ENCODE peak calls at places on chromosomes 16 and 17, in five cellular contexts. V, O, M, E and X are unnamed samples.

GRCh38 chr17:61135782-61136181 is 263.9 kb upstream of the TBX2 start:
- DNase-seq in O (no peak), V (no peak), E (no peak), M (no peak), X (no peak)

GRCh38 chr16:89167425-89167941 is 4.1 kb upstream of the CDH15 start:
- DNase-seq in V (peak; percentile 78), M (peak; percentile 59), E (peak; percentile 86), O (peak; percentile 52), X (no peak)

GRCh38 chr16:72247821-72248253 is 75.9 kb upstream of the PMFBP1 start:
- DNase-seq in E (no peak), M (peak; percentile 29), V (peak; percentile 38), O (peak; percentile 62), X (no peak)

GRCh38 chr17:80861360-80861861 is 130.2 kb upstream of the CHMP6 start:
- DNase-seq in M (no peak), E (no peak), V (peak; percentile 24), O (no peak), X (no peak)

GRCh38 chr17:39001703-39002637 is 34.8 kb upstream of the FBXO47 start:
- DNase-seq in O (peak; percentile 40), M (peak; percentile 13), E (peak; percentile 19), V (peak; percentile 47), X (peak; percentile 93)

GRCh38 chr16:21650517-21650916 is 1.9 kb downstream of the IGSF6 start:
- DNase-seq in O (no peak), M (no peak), E (no peak), V (no peak), X (no peak)

GRCh38 chr17:31216053-31216751 is 80.8 kb downstream of the OMG start:
- DNase-seq in M (peak; percentile 92), O (peak; percentile 34), E (peak; percentile 58), V (peak; percentile 89), X (no peak)

GRCh38 chr16:15961060-15961511 is 11.7 kb downstream of the ABCC1 start:
- DNase-seq in O (no peak), V (peak; percentile 47), M (peak; percentile 68), E (no peak), X (no peak)

GRCh38 chr16:19781196-19781595 is 63.1 kb downstream of the IQCK start:
- DNase-seq in O (no peak), V (no peak), E (no peak), M (peak; percentile 18), X (no peak)

GRCh38 chr16:27326738-27327585 is 13.2 kb downstream of the IL4R start:
- DNase-seq in E (peak; percentile 98), V (peak; percentile 98), O (peak; percentile 80), M (peak; percentile 97), X (peak; percentile 98)

GRCh38 chr17:21674242-21674731 is 18.0 kb upstream of the KCNJ18 start:
- DNase-seq in O (no peak), M (no peak), E (no peak), V (no peak), X (no peak)

DNA sequence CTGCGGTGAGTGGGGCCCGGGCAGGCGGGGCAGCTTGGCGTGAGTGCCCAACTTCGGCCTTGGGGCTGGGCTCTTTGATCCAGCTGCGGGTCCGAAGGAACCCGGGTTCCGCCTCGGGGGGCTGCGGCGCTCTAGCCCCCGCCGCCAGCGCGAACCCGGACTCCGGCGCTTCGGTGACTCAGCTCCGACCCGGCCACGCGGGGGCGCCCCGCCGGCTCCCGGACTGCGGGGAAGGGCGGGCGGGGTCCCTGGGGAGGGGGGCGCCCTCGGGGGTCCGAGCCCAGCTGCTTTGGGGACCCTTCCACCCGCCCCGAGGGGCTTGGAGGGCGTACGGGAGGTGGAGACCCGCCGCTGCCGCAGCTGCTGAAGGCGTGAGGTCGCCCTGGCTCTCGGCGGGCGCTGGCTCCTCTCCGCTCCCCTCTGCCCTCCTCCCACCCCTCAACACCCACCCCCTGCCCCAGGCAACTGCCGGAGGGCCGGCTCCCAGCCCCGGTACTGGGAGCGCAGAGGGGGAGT is 461 bp downstream of the CPNE2 start:
- DNase-seq in V (no peak), E (peak; percentile 51), M (no peak), O (peak; percentile 50), X (no peak)
- H3K27ac ChIP-seq in V (no peak overlapping the region), E (peak overlapping the region; percentile 68), M (peak overlapping the region; percentile 52), O (peak overlapping the region; percentile 66), X (peak overlapping the region; percentile 88)

GRCh38 chr17:78133971-78134898 is 3.7 kb downstream of the TMC8 start:
- DNase-seq in V (peak; percentile 37), O (no peak), M (peak; percentile 12), E (peak; percentile 70), X (no peak)
- H3K4me3 ChIP-seq in V (no peak overlapping the region), O (no peak overlapping the region), M (no peak overlapping the region), E (no peak overlapping the region), X (no peak overlapping the region)

GRCh38 chr16:55048745-55049144 is 118.1 kb downstream of the IRX5 start:
- DNase-seq in O (no peak), V (no peak), M (no peak), E (no peak), X (peak; percentile 62)
- TF ChIP-seq CTCF in O (no peak), V (no peak), M (no peak), E (no peak), X (no peak)

DNA sequence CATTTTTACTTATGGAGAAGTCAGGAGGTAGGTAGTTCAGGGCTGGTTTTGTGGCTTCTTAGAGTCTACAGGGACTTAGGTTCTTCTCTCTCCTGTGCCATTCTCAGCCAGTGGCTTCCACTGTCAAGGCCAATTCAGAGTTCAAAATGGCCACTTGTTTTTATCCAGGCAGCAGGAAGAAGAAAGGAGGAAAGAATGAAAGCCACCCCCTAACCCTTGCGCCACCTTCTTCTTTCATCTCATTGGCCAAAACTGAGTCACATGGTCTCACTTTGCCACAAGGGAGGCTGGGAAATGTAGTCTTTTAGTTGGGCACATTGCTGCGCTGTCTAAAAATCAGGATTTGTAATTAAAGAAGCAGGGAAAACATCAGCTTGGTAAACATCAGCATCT is 60.8 kb upstream of the MED9 start:
- DNase-seq in M (peak; percentile 83), V (peak; percentile 86), O (no peak), E (peak; percentile 75), X (no peak)
- H3K27ac ChIP-seq in M (peak overlapping the region; percentile 71), V (peak overlapping the region; percentile 31), O (no peak overlapping the region), E (no peak overlapping the region), X (no peak overlapping the region)

GRCh38 chr17:42989726-42990652 is 8.2 kb upstream of the RPL27 start:
- DNase-seq in E (no peak), M (peak; percentile 26), O (no peak), V (no peak), X (no peak)

GRCh38 chr17:42989146-42989545 is 8.8 kb downstream of the RUNDC1 start:
- DNase-seq in E (no peak), M (no peak), V (no peak), O (no peak), X (no peak)

GRCh38 chr17:42991471-42991870 is 6.7 kb upstream of the RPL27 start:
- DNase-seq in M (no peak), O (no peak), V (no peak), E (no peak), X (no peak)

GRCh38 chr17:42997390-42997983 is 732 bp upstream of the RPL27 start:
- DNase-seq in M (no peak), O (no peak), E (no peak), V (no peak), X (no peak)

GRCh38 chr17:42992872-42993271 is 5.3 kb upstream of the RPL27 start:
- DNase-seq in E (no peak), V (no peak), M (no peak), O (no peak), X (no peak)
- H3K4me3 ChIP-seq in E (no peak overlapping the region), V (no peak overlapping the region), M (no peak overlapping the region), O (no peak overlapping the region), X (no peak overlapping the region)

DNA sequence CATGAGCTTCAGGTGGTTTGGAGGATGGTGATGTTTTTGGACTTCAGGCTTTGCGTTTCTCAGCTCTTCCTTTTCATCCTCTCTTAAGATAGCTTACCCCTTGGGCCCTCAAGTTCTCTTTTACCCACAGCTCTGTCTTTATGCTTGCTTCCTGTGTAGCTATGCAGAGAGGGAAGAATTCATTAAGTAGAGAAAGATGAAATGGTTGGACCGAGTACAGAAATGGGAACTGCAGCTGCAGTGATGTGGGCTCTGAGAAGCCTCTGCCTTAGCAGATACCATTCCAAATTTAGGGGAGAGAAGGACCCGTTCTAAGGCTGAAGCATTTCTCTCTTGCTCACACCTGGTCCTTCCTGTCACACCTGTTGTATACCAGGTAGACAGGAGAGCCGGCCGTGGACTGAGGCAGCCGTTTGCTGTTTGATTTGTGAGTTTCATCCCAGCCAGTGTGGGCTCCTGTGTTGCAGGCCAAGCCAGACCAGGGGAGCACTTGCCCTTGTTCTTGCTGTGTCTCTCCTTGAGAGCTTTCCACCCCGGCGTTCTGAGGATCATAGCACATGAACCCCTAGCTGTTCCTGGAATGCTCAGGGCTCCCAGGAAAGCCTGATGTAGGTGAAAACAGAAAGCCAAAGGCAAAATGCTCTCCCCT is 392.7 kb downstream of the CPPED1 start:
- DNase-seq in M (no peak), V (no peak), O (no peak), E (no peak), X (no peak)
- TF ChIP-seq CTCF in M (no peak), V (no peak), O (no peak), E (no peak), X (no peak)

GRCh38 chr17:65050438-65050837 is 6.1 kb downstream of the GNA13 start:
- DNase-seq in V (no peak), E (no peak), M (no peak), O (no peak), X (no peak)
- H3K27ac ChIP-seq in V (no peak overlapping the region), E (no peak overlapping the region), M (no peak overlapping the region), O (no peak overlapping the region), X (peak overlapping the region; percentile 68)

GRCh38 chr16:86201746-86202145 is 302.8 kb downstream of the IRF8 start:
- DNase-seq in E (no peak), M (no peak), V (no peak), O (no peak), X (no peak)
- H3K4me3 ChIP-seq in E (no peak overlapping the region), M (no peak overlapping the region), V (no peak overlapping the region), O (no peak overlapping the region), X (no peak overlapping the region)